ENCODE peak calls at places on chromosomes 6 and 20, in four cellular contexts. One of them, this sample, is unnamed.

GRCh38 chr20:57781901-57782300 is 72.1 kb upstream of the PMEPA1 start:
- DNase-seq in breast epithelium: no peak
- DNase-seq in stomach: no peak
- DNase-seq in IMR-90: no peak
- DNase-seq in this sample: no peak

GRCh38 chr20:40494238-40494637 is 194.8 kb downstream of the MAFB start:
- DNase-seq in breast epithelium: no peak
- DNase-seq in IMR-90: no peak
- DNase-seq in stomach: peak
- DNase-seq in this sample: peak

GRCh38 chr6:55794136-55794812 is 81.1 kb downstream of the BMP5 start:
- DNase-seq in breast epithelium: no peak
- DNase-seq in stomach: no peak
- DNase-seq in IMR-90: peak
- DNase-seq in this sample: no peak

GRCh38 chr20:48983423-48984400 is 62.2 kb downstream of the ARFGEF2 start:
- DNase-seq in breast epithelium: no peak
- DNase-seq in stomach: peak
- DNase-seq in IMR-90: peak
- DNase-seq in this sample: no peak

GRCh38 chr20:45890077-45890996 is 671 bp downstream of the NEURL2 start:
- DNase-seq in breast epithelium: peak
- DNase-seq in IMR-90: peak
- DNase-seq in stomach: peak
- DNase-seq in this sample: peak

GRCh38 chr6:125945378-125946141 is 11.0 kb upstream of the HINT3 start:
- DNase-seq in breast epithelium: no peak
- DNase-seq in IMR-90: peak
- DNase-seq in stomach: no peak
- DNase-seq in this sample: no peak

GRCh38 chr6:159282351-159282750 is 113.2 kb downstream of the FNDC1 start:
- DNase-seq in breast epithelium: no peak
- DNase-seq in stomach: no peak
- DNase-seq in IMR-90: no peak
- DNase-seq in this sample: no peak

GRCh38 chr20:25238319-25239037 is 9.4 kb upstream of the PYGB start:
- DNase-seq in breast epithelium: no peak
- DNase-seq in IMR-90: peak
- DNase-seq in stomach: no peak
- DNase-seq in this sample: no peak

GRCh38 chr6:16836186-16836981 is 75.1 kb upstream of the ATXN1 start:
- DNase-seq in breast epithelium: no peak
- DNase-seq in IMR-90: peak
- DNase-seq in stomach: no peak
- DNase-seq in this sample: no peak

GRCh38 chr20:1809121-1809520 is 86.1 kb upstream of the SIRPA start:
- DNase-seq in stomach: no peak
- DNase-seq in breast epithelium: no peak
- DNase-seq in IMR-90: peak
- DNase-seq in this sample: no peak

GRCh38 chr20:4122931-4123330 is 107.6 kb upstream of the RNF24 start:
- DNase-seq in breast epithelium: no peak
- DNase-seq in IMR-90: no peak
- DNase-seq in stomach: no peak
- DNase-seq in this sample: no peak

GRCh38 chr6:142544199-142544838 is 242.5 kb downstream of the ADGRG6 start:
- DNase-seq in breast epithelium: no peak
- DNase-seq in IMR-90: no peak
- DNase-seq in stomach: no peak
- DNase-seq in this sample: no peak

GRCh38 chr20:34385464-34385863 is 22.4 kb downstream of the ITCH start:
- DNase-seq in stomach: no peak
- DNase-seq in breast epithelium: no peak
- DNase-seq in IMR-90: no peak
- DNase-seq in this sample: no peak
- H3K27ac ChIP-seq in stomach: no peak
- H3K27ac ChIP-seq in breast epithelium: no peak
- H3K27ac ChIP-seq in IMR-90: no peak
- H3K27ac ChIP-seq in this sample: no peak

DNA sequence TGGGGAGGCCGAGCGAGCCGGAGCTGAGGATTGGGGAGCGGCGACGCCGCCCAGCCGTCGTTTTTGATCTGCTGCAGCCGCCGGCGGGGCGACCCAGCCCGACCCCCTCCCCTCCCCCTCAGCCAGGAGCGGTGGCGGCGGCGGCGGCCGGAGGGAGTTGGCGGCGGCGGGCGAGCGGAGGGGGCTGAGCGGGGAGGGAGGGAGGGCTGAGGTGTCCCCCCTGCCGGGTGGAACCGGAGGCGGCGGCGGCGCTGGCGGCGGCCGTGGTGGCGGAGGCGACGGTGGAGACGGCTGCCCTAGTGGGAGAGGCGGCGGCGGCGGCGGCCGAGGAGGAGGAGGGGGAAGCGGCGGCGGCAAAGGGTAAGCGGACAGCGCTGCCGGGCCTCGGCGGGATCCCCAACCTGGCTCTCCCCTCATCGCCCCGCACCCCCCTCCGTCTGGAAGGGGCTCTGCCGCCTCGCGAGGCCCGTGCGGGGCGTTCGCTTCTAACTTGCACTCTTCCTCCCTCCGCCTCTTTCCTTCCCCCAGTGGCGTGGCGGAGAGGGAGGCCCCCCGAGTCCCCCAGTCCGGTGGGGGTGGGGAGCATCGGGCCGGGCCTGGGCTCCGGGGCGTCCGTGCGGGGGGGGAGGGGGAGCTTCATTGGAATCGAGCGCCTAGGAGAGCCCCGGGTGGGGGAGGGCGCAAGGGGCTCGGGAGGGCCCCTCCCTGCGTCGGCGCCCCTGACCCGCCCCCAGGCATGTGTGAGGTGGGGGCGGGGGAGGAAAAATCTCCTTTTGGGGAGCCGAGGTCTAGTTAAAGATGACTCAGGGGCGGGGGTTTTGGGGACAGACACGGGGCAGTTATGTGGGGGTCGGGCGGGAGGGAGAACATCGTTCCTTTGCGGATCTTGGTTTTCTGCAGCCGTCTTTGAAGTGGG is at the start of gene TAB2:
- DNase-seq in stomach: peak
- DNase-seq in breast epithelium: peak
- DNase-seq in IMR-90: no peak
- DNase-seq in this sample: peak
- TF ChIP-seq POLR2A in stomach: no peak
- TF ChIP-seq POLR2A in breast epithelium: no peak
- TF ChIP-seq POLR2A in IMR-90: no peak
- TF ChIP-seq POLR2A in this sample: no peak

GRCh38 chr20:63734946-63735858 is 1.3 kb upstream of the LIME1 start:
- DNase-seq in stomach: no peak
- DNase-seq in breast epithelium: no peak
- DNase-seq in IMR-90: no peak
- DNase-seq in this sample: no peak

GRCh38 chr20:63734111-63734945 is 2.1 kb upstream of the LIME1 start:
- DNase-seq in breast epithelium: no peak
- DNase-seq in stomach: no peak
- DNase-seq in IMR-90: no peak
- DNase-seq in this sample: no peak

GRCh38 chr20:63737690-63737939 is 1.2 kb downstream of the LIME1 start:
- DNase-seq in stomach: no peak
- DNase-seq in IMR-90: no peak
- DNase-seq in breast epithelium: no peak
- DNase-seq in this sample: no peak

GRCh38 chr20:63736893-63737689 is 627 bp downstream of the LIME1 start:
- DNase-seq in stomach: no peak
- DNase-seq in IMR-90: no peak
- DNase-seq in breast epithelium: no peak
- DNase-seq in this sample: peak

DNA sequence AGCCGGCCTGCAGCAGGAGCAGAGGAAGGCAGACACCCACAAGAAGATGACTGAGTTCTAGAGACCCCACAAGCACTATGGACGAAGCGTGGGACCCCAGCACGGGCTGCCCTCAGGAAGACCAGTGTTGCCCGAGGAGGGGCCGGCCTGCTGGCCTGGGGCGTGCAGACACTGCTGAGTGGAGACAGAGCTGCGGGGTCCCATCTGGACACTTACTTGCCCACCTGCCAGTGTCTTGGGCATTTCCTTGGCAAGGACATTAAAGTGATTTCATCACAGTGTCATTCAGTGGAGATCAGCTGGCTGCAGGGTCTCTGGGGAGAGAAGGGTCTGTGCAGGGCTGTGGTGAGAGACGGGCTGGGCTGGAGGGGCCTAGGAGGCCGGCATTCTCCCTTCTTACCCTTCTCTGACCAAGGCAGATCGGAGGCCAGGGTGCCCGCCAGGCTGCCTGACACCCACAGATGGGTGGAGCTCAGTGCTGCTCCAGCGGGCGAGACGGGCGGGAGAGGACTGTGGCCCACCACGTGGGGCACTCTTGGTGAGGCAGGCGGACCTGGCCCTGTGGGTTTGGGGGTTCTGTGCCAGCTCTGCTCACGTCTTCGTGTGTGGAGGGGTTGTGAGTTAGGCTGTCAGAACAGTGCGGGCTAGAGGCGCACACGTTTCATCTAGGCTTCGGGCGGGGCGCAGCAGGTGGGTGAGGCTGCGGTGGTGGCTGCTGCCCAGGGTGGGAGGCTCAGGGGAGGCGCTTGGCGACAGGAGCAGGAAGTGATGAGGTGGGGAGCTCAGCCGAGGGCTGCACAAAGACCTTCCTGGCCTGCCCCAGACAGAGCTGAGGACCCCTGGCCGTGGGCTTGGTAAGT is at the start of gene LIME1:
- DNase-seq in breast epithelium: no peak
- DNase-seq in stomach: peak
- DNase-seq in IMR-90: no peak
- DNase-seq in this sample: no peak
- H3K27ac ChIP-seq in breast epithelium: peak
- H3K27ac ChIP-seq in stomach: peak
- H3K27ac ChIP-seq in IMR-90: no peak
- H3K27ac ChIP-seq in this sample: no peak

DNA sequence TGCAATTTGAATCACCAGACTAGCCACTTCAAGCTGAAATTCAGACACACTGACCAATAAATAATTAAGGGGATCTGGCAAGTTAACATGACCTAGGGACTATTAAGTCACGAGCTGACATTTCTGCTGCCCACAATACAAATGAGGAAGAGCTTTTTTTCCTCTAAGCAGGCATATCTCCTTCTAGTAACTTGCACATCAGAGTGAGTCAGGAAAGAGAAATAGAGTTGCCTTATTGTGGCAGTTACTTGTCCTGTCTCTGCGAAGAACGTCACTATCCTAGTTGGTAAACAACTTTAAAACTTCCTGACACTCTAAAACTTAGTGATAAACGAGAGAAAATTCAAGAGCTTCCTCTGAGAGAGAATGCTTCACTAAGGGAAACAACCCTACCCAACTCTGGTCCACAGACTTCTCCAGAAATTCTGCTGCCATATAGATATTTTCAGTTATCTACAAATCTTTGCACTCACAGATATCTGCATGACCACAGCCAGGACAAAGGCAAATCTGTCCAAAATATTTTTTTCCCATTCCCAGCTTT is 4.2 kb downstream of the PLA2G7 start:
- DNase-seq in IMR-90: no peak
- DNase-seq in breast epithelium: no peak
- DNase-seq in stomach: no peak
- DNase-seq in this sample: no peak
- TF ChIP-seq POLR2A in IMR-90: no peak
- TF ChIP-seq POLR2A in breast epithelium: no peak
- TF ChIP-seq POLR2A in stomach: no peak
- TF ChIP-seq POLR2A in this sample: no peak

DNA sequence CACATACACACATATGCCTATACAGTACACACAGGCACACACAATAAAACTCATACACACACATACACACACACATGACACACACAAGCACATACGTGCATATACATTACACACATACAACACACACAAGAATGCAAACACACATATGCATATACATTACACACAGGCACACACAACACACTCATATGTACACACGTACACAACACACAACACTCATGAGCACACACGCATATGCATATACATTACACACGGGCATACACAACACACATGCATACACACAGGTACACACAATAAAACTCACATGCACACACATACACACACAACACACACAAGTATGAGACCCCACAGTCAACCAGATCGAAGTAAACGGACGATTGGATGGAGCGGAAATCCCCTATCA is 238.2 kb downstream of the ERMARD start:
- DNase-seq in stomach: no peak
- DNase-seq in breast epithelium: no peak
- DNase-seq in IMR-90: no peak
- DNase-seq in this sample: no peak
- H3K27ac ChIP-seq in stomach: no peak
- H3K27ac ChIP-seq in breast epithelium: no peak
- H3K27ac ChIP-seq in IMR-90: no peak
- H3K27ac ChIP-seq in this sample: no peak